ENCODE peak calls at places on chromosomes 2 and 18, in ten cellular contexts. D is heart right ventricle; G is tibial nerve; M is psoas muscle; J is osteoblast; Q is body of pancreas; V is effector memory CD4-positive, alpha-beta T cell; U is right atrium auricular region; N is A549; B is mesenchymal stem cell. Z is an unnamed sample. For H3K4me1, the result is how much of the 10 kb centered on the place peaks cover.

GRCh38 chr2:149342509-149342908 is 12.1 kb downstream of the LYPD6 start:
- DNase-seq in D (no peak), G (no peak), M (no peak), J (no peak), Q (no peak), V (no peak), U (no peak), N (no peak), B (no peak), Z (no peak)

GRCh38 chr2:164847966-164848365 is 6.3 kb upstream of the COBLL1 start:
- DNase-seq in D (no peak), G (no peak), M (no peak), J (no peak), Q (no peak), V (no peak), U (no peak), N (no peak), B (peak), Z (no peak)

GRCh38 chr18:49846718-49847470 is 33.6 kb upstream of the ACAA2 start:
- DNase-seq in D (no peak), G (no peak), M (no peak), J (peak), Q (no peak), V (no peak), U (peak), N (no peak), B (no peak), Z (no peak)

GRCh38 chr2:200905618-200906296 is 16.6 kb downstream of the NIF3L1 start:
- DNase-seq in D (peak), G (peak), M (peak), J (peak), Q (peak), V (peak), U (peak), N (peak), B (peak), Z (peak)

GRCh38 chr2:118310878-118311442 is 222.7 kb downstream of the INSIG2 start:
- DNase-seq in D (no peak), G (no peak), M (peak), J (no peak), Q (no peak), V (no peak), U (no peak), N (no peak), B (no peak), Z (no peak)

GRCh38 chr2:102064679-102065674 is 73.2 kb downstream of the IL1R2 start:
- DNase-seq in D (no peak), G (no peak), M (no peak), J (peak), Q (no peak), V (no peak), U (no peak), N (peak), B (no peak), Z (no peak)

GRCh38 chr2:9497017-9497416 is 22.7 kb downstream of the IAH1 start:
- DNase-seq in D (no peak), G (no peak), M (no peak), J (no peak), Q (peak), V (no peak), U (no peak), N (no peak), B (no peak), Z (no peak)

GRCh38 chr2:151808258-151809072 is 19.8 kb downstream of the ARL5A start:
- DNase-seq in D (no peak), G (no peak), M (no peak), J (peak), Q (no peak), V (no peak), U (no peak), N (peak), B (peak), Z (no peak)

GRCh38 chr2:185970148-185970852 is 231.7 kb downstream of the FSIP2 start:
- DNase-seq in D (no peak), G (no peak), M (no peak), J (no peak), Q (no peak), V (no peak), U (no peak), N (no peak), B (peak), Z (no peak)

GRCh38 chr2:69934614-69934908 is 19.7 kb downstream of the MXD1 start:
- DNase-seq in D (no peak), G (no peak), M (no peak), J (no peak), Q (no peak), V (no peak), U (no peak), N (no peak), B (no peak), Z (no peak)
- H3K4me3 ChIP-seq in D (no peak), G (no peak), M (no peak), J (peak), Q (no peak), V (no peak), U (no peak), N (no peak), B (no peak), Z (no peak)

GRCh38 chr2:127649100-127649611 is 3.2 kb downstream of the GPR17 start:
- DNase-seq in D (no peak), G (no peak), M (no peak), J (no peak), Q (no peak), V (no peak), U (no peak), N (no peak), B (no peak), Z (no peak)
- H3K4me1 ChIP-seq in D (half or more), G (half or more), M (under half), J (under half), Q (under half), V (under half), U (under half), N (under half), B (under half), Z (under half)

DNA sequence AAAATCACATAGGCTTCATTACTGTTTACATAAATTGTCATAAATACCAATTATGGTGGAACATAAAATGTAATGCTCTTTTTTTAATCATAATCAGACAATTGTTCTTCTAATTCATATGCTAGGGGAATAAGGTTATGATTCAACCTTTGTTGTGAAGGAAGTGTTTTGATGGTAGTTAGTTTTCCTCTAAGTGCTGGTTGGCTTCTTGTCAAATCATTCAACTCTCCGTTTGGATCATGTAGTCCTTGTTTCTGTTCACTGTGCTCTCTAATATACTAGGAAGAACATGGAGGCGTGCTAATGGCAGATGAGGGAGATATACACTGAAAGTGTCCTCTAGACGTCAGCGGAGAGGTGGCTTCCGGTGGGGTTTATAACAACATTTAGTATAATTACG is 1938.0 kb upstream of the PIK3C3 start:
- DNase-seq in D (no peak), G (no peak), M (no peak), J (no peak), Q (no peak), V (no peak), U (no peak), N (no peak), B (no peak), Z (no peak)
- H3K27ac ChIP-seq in D (no peak), G (no peak), M (no peak), J (no peak), Q (no peak), V (no peak), U (no peak), N (no peak), B (no peak), Z (no peak)

GRCh38 chr2:109318949-109319342 is 189.9 kb downstream of the SH3RF3 start:
- DNase-seq in D (no peak), G (no peak), M (no peak), J (no peak), Q (no peak), V (no peak), U (no peak), N (no peak), B (no peak), Z (no peak)

GRCh38 chr2:109320195-109320935 is 191.4 kb downstream of the SH3RF3 start:
- DNase-seq in D (no peak), G (no peak), M (no peak), J (no peak), Q (no peak), V (no peak), U (no peak), N (no peak), B (peak), Z (no peak)

GRCh38 chr2:109318150-109318948 is 189.3 kb downstream of the SH3RF3 start:
- DNase-seq in D (peak), G (peak), M (peak), J (peak), Q (peak), V (no peak), U (peak), N (no peak), B (peak), Z (no peak)

GRCh38 chr2:109316091-109316490 is 187.1 kb downstream of the SH3RF3 start:
- DNase-seq in D (no peak), G (no peak), M (no peak), J (no peak), Q (no peak), V (no peak), U (no peak), N (no peak), B (no peak), Z (no peak)

DNA sequence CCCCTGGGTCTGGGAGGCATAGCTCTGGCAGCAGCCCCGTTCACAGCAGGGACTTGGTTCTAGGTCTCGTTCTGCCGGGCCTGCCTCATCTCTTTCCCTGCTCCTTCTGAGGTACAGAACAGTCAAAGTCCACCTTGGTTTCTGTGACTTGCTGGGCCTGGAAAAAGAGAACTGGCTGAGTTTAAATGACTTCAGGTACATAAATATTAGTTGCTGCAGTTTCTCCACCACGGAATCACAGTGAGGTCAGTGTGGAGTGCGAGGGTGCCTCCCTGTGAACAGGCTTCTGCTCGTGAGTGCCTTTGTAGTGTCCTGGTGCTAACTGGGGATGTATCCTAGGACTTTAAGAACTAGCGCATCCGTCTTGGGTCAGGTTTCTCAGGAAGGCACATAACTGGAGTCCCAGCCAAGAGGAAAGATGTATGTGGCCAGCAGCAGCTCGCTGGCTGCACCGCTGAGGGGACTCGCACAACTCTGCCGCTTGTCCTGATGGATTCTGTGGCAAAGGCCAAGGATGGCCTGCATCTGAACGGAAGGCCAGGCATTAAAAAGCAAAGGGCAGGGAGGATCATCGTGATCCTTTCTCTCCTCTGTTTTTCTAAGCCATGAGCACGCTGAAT is 188.6 kb downstream of the SH3RF3 start:
- DNase-seq in D (no peak), G (no peak), M (peak), J (peak), Q (no peak), V (no peak), U (no peak), N (no peak), B (peak), Z (no peak)
- H3K4me3 ChIP-seq in D (no peak), G (no peak), M (peak), J (no peak), Q (no peak), V (no peak), U (no peak), N (no peak), B (no peak), Z (no peak)

DNA sequence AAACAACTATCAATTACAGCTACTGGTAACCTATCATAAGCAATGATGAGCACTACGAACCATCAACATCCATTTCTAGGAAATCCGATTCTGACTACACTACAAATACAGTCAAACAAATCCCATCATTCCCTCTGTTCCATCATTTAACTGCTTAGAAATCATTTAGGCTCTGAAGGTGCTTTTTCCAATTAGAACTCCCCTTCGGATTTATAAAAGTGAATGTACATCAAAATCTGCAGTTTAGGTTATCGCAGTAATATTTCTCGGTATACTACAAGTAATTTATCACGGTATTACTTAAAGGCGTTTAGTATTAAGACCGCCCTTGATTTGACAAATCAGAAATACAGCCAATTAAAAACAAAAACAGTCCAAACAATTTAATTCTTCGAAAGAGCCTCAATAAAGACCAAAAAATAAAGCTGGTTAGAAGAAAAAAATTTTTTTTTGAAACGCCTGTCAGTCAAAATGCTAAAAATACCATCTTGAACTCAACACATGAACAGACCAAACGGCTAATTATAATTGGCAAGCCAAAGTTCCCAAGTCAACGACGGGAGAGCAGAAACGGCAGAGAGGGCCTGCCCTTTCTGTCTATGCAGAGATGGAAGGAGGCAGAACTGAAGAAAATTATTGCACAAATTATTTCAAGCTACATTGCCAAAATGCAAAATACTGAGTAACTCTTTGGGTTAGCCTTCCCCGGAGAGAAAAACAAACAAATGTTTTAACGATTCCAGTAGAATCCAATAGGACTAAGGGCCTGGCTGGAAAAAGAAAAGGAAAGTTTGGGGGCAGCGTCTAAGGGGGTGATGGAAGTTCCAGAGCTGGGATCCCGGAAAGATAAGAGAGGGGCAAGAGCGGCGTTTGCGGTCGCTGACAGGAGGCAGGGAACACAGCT is 1.2 kb downstream of the VPS54 start:
- DNase-seq in D (no peak), G (no peak), M (no peak), J (peak), Q (peak), V (no peak), U (no peak), N (peak), B (peak), Z (no peak)
- H3K4me1 ChIP-seq in D (under half), G (half or more), M (under half), J (under half), Q (under half), V (under half), U (under half), N (under half), B (under half), Z (under half)

DNA sequence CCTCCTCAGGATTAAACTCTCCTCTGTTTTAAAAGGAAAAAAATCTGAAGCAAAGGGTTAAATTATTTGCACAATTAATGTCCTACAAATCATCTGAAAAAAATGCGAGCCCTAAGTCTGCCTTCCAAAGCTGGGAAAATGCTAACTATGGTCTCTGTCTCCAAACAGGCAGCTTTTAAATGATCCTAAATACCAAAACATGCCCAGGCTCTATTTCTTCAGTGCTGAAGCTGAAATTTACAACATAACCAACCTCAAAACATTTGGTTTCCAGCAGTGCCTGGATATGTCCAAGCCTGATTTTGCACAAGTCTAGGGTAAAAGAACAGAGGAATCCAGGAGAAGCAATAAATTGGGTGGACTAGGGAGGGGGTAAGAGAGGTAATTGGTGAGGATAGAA is 57.2 kb downstream of the LBH start:
- DNase-seq in D (no peak), G (no peak), M (no peak), J (peak), Q (no peak), V (no peak), U (no peak), N (no peak), B (no peak), Z (no peak)
- H3K27ac ChIP-seq in D (no peak), G (no peak), M (no peak), J (no peak), Q (no peak), V (no peak), U (no peak), N (peak), B (no peak), Z (no peak)